ENCODE peak calls at places on chromosomes 16 and 17, in nine cellular contexts. One of them, this sample, is unnamed.
A peak's percentile ranks its signal among the peaks of the same experiment; 100 is the strongest.

GRCh38 chr16:51820176-51820575 is 669.1 kb upstream of the SALL1 start:
- DNase-seq in adrenal gland: no peak
- DNase-seq in heart right ventricle: no peak
- DNase-seq in body of pancreas: no peak
- DNase-seq in astrocyte of the cerebellum: no peak
- DNase-seq in fibroblast of mammary gland: no peak
- DNase-seq in bronchial epithelial cell: no peak
- DNase-seq in transverse colon: no peak
- DNase-seq in MM.1S: no peak
- DNase-seq in this sample: no peak

GRCh38 chr16:73202176-73202729 is 154.3 kb upstream of the ZFHX3 start:
- DNase-seq in body of pancreas: peak; percentile 46
- DNase-seq in transverse colon: peak; percentile 79
- DNase-seq in adrenal gland: no peak
- DNase-seq in fibroblast of mammary gland: peak; percentile 97
- DNase-seq in bronchial epithelial cell: no peak
- DNase-seq in MM.1S: no peak
- DNase-seq in astrocyte of the cerebellum: peak; percentile 92
- DNase-seq in heart right ventricle: no peak
- DNase-seq in this sample: peak; percentile 94

GRCh38 chr16:56747486-56748045 is 17.6 kb downstream of the NUP93 start:
- DNase-seq in bronchial epithelial cell: no peak
- DNase-seq in body of pancreas: no peak
- DNase-seq in transverse colon: no peak
- DNase-seq in heart right ventricle: no peak
- DNase-seq in adrenal gland: no peak
- DNase-seq in MM.1S: no peak
- DNase-seq in astrocyte of the cerebellum: peak; percentile 81
- DNase-seq in fibroblast of mammary gland: no peak
- DNase-seq in this sample: peak; percentile 47

GRCh38 chr16:17204248-17205043 is 266.3 kb downstream of the XYLT1 start:
- DNase-seq in astrocyte of the cerebellum: no peak
- DNase-seq in fibroblast of mammary gland: no peak
- DNase-seq in body of pancreas: no peak
- DNase-seq in heart right ventricle: no peak
- DNase-seq in bronchial epithelial cell: no peak
- DNase-seq in transverse colon: no peak
- DNase-seq in adrenal gland: no peak
- DNase-seq in MM.1S: no peak
- DNase-seq in this sample: no peak

GRCh38 chr17:59418732-59419166 is 87.3 kb downstream of the YPEL2 start:
- DNase-seq in astrocyte of the cerebellum: no peak
- DNase-seq in heart right ventricle: no peak
- DNase-seq in bronchial epithelial cell: no peak
- DNase-seq in MM.1S: no peak
- DNase-seq in fibroblast of mammary gland: no peak
- DNase-seq in adrenal gland: no peak
- DNase-seq in body of pancreas: no peak
- DNase-seq in transverse colon: no peak
- DNase-seq in this sample: no peak

GRCh38 chr17:77186141-77186604 is 45.4 kb downstream of the SEC14L1 start:
- DNase-seq in transverse colon: no peak
- DNase-seq in adrenal gland: peak; percentile 78
- DNase-seq in heart right ventricle: peak; percentile 18
- DNase-seq in fibroblast of mammary gland: no peak
- DNase-seq in bronchial epithelial cell: no peak
- DNase-seq in MM.1S: no peak
- DNase-seq in astrocyte of the cerebellum: no peak
- DNase-seq in body of pancreas: no peak
- DNase-seq in this sample: no peak

GRCh38 chr16:24428751-24429150 is 110.6 kb upstream of the RBBP6 start:
- DNase-seq in adrenal gland: no peak
- DNase-seq in bronchial epithelial cell: no peak
- DNase-seq in astrocyte of the cerebellum: no peak
- DNase-seq in body of pancreas: no peak
- DNase-seq in transverse colon: peak; percentile 35
- DNase-seq in heart right ventricle: no peak
- DNase-seq in fibroblast of mammary gland: no peak
- DNase-seq in MM.1S: no peak
- DNase-seq in this sample: no peak

GRCh38 chr17:5220074-5220473 is 14.6 kb downstream of the SCIMP start:
- DNase-seq in bronchial epithelial cell: no peak
- DNase-seq in adrenal gland: peak; percentile 56
- DNase-seq in heart right ventricle: no peak
- DNase-seq in transverse colon: no peak
- DNase-seq in fibroblast of mammary gland: no peak
- DNase-seq in astrocyte of the cerebellum: no peak
- DNase-seq in MM.1S: no peak
- DNase-seq in body of pancreas: no peak
- DNase-seq in this sample: no peak

GRCh38 chr16:48041861-48042435 is 113.8 kb downstream of the ABCC12 start:
- DNase-seq in MM.1S: no peak
- DNase-seq in heart right ventricle: no peak
- DNase-seq in transverse colon: no peak
- DNase-seq in fibroblast of mammary gland: no peak
- DNase-seq in adrenal gland: no peak
- DNase-seq in astrocyte of the cerebellum: no peak
- DNase-seq in body of pancreas: no peak
- DNase-seq in bronchial epithelial cell: no peak
- DNase-seq in this sample: no peak

GRCh38 chr17:49600949-49601348 is 25.3 kb downstream of the NXPH3 start:
- DNase-seq in fibroblast of mammary gland: no peak
- DNase-seq in MM.1S: no peak
- DNase-seq in transverse colon: no peak
- DNase-seq in heart right ventricle: no peak
- DNase-seq in adrenal gland: no peak
- DNase-seq in astrocyte of the cerebellum: no peak
- DNase-seq in bronchial epithelial cell: peak; percentile 13
- DNase-seq in body of pancreas: no peak
- DNase-seq in this sample: no peak

GRCh38 chr16:2598723-2599122 is 60.9 kb downstream of the PDPK1 start:
- DNase-seq in fibroblast of mammary gland: no peak
- DNase-seq in adrenal gland: no peak
- DNase-seq in transverse colon: no peak
- DNase-seq in astrocyte of the cerebellum: no peak
- DNase-seq in body of pancreas: no peak
- DNase-seq in MM.1S: no peak
- DNase-seq in bronchial epithelial cell: no peak
- DNase-seq in heart right ventricle: no peak
- DNase-seq in this sample: no peak

GRCh38 chr16:2595376-2596200 is 57.8 kb downstream of the PDPK1 start:
- DNase-seq in heart right ventricle: no peak
- DNase-seq in astrocyte of the cerebellum: no peak
- DNase-seq in MM.1S: no peak
- DNase-seq in fibroblast of mammary gland: peak; percentile 65
- DNase-seq in transverse colon: no peak
- DNase-seq in body of pancreas: no peak
- DNase-seq in bronchial epithelial cell: no peak
- DNase-seq in adrenal gland: no peak
- DNase-seq in this sample: peak; percentile 5

GRCh38 chr16:2596747-2597559 is 59.1 kb downstream of the PDPK1 start:
- DNase-seq in astrocyte of the cerebellum: no peak
- DNase-seq in heart right ventricle: no peak
- DNase-seq in body of pancreas: no peak
- DNase-seq in adrenal gland: no peak
- DNase-seq in bronchial epithelial cell: no peak
- DNase-seq in transverse colon: no peak
- DNase-seq in MM.1S: no peak
- DNase-seq in fibroblast of mammary gland: no peak
- DNase-seq in this sample: no peak

GRCh38 chr16:2598133-2598641 is 60.4 kb downstream of the PDPK1 start:
- DNase-seq in transverse colon: no peak
- DNase-seq in astrocyte of the cerebellum: no peak
- DNase-seq in MM.1S: no peak
- DNase-seq in body of pancreas: no peak
- DNase-seq in fibroblast of mammary gland: no peak
- DNase-seq in bronchial epithelial cell: no peak
- DNase-seq in adrenal gland: no peak
- DNase-seq in heart right ventricle: no peak
- DNase-seq in this sample: no peak

GRCh38 chr16:2597560-2597902 is 59.7 kb downstream of the PDPK1 start:
- DNase-seq in bronchial epithelial cell: no peak
- DNase-seq in fibroblast of mammary gland: no peak
- DNase-seq in MM.1S: no peak
- DNase-seq in astrocyte of the cerebellum: no peak
- DNase-seq in heart right ventricle: no peak
- DNase-seq in transverse colon: no peak
- DNase-seq in adrenal gland: no peak
- DNase-seq in body of pancreas: no peak
- DNase-seq in this sample: no peak
- TF ChIP-seq CTCF in bronchial epithelial cell: no peak
- TF ChIP-seq CTCF in fibroblast of mammary gland: no peak
- TF ChIP-seq CTCF in MM.1S: no peak
- TF ChIP-seq CTCF in astrocyte of the cerebellum: no peak
- TF ChIP-seq CTCF in heart right ventricle: no peak
- TF ChIP-seq CTCF in transverse colon: no peak
- TF ChIP-seq CTCF in adrenal gland: no peak
- TF ChIP-seq CTCF in body of pancreas: no peak
- TF ChIP-seq CTCF in this sample: no peak

GRCh38 chr17:42276359-42276608 is at the start of gene STAT5B:
- DNase-seq in astrocyte of the cerebellum: no peak
- DNase-seq in adrenal gland: peak; percentile 67
- DNase-seq in bronchial epithelial cell: peak; percentile 13
- DNase-seq in heart right ventricle: peak; percentile 67
- DNase-seq in MM.1S: peak; percentile 74
- DNase-seq in transverse colon: peak; percentile 80
- DNase-seq in body of pancreas: peak; percentile 73
- DNase-seq in fibroblast of mammary gland: peak; percentile 50
- DNase-seq in this sample: peak; percentile 56
- H3K4me3 ChIP-seq in astrocyte of the cerebellum: peak within 1 kb of the TSS; percentile 66
- H3K4me3 ChIP-seq in adrenal gland: peak within 1 kb of the TSS; percentile 66
- H3K4me3 ChIP-seq in bronchial epithelial cell: peak within 1 kb of the TSS; percentile 64
- H3K4me3 ChIP-seq in heart right ventricle: peak within 1 kb of the TSS; percentile 98
- H3K4me3 ChIP-seq in MM.1S: peak within 1 kb of the TSS; percentile 87
- H3K4me3 ChIP-seq in transverse colon: peak within 1 kb of the TSS; percentile 87
- H3K4me3 ChIP-seq in body of pancreas: peak within 1 kb of the TSS; percentile 69
- H3K4me3 ChIP-seq in fibroblast of mammary gland: peak within 1 kb of the TSS; percentile 69
- H3K4me3 ChIP-seq in this sample: peak within 1 kb of the TSS; percentile 80

GRCh38 chr17:47820023-47820789 is 1.4 kb downstream of the OSBPL7 start:
- DNase-seq in adrenal gland: no peak
- DNase-seq in body of pancreas: no peak
- DNase-seq in fibroblast of mammary gland: no peak
- DNase-seq in bronchial epithelial cell: no peak
- DNase-seq in heart right ventricle: no peak
- DNase-seq in astrocyte of the cerebellum: no peak
- DNase-seq in MM.1S: no peak
- DNase-seq in transverse colon: peak; percentile 85
- DNase-seq in this sample: no peak

GRCh38 chr17:47823519-47823918 is 1.9 kb upstream of the OSBPL7 start:
- DNase-seq in bronchial epithelial cell: no peak
- DNase-seq in astrocyte of the cerebellum: no peak
- DNase-seq in MM.1S: no peak
- DNase-seq in transverse colon: no peak
- DNase-seq in body of pancreas: no peak
- DNase-seq in heart right ventricle: no peak
- DNase-seq in adrenal gland: no peak
- DNase-seq in fibroblast of mammary gland: no peak
- DNase-seq in this sample: no peak

GRCh38 chr17:47822785-47823184 is 1.2 kb upstream of the OSBPL7 start:
- DNase-seq in heart right ventricle: no peak
- DNase-seq in astrocyte of the cerebellum: no peak
- DNase-seq in MM.1S: no peak
- DNase-seq in body of pancreas: no peak
- DNase-seq in adrenal gland: no peak
- DNase-seq in bronchial epithelial cell: no peak
- DNase-seq in transverse colon: no peak
- DNase-seq in fibroblast of mammary gland: no peak
- DNase-seq in this sample: no peak

GRCh38 chr17:47821031-47821423 is 567 bp downstream of the OSBPL7 start:
- DNase-seq in adrenal gland: no peak
- DNase-seq in transverse colon: no peak
- DNase-seq in bronchial epithelial cell: no peak
- DNase-seq in heart right ventricle: no peak
- DNase-seq in MM.1S: no peak
- DNase-seq in fibroblast of mammary gland: no peak
- DNase-seq in body of pancreas: no peak
- DNase-seq in astrocyte of the cerebellum: no peak
- DNase-seq in this sample: no peak

DNA sequence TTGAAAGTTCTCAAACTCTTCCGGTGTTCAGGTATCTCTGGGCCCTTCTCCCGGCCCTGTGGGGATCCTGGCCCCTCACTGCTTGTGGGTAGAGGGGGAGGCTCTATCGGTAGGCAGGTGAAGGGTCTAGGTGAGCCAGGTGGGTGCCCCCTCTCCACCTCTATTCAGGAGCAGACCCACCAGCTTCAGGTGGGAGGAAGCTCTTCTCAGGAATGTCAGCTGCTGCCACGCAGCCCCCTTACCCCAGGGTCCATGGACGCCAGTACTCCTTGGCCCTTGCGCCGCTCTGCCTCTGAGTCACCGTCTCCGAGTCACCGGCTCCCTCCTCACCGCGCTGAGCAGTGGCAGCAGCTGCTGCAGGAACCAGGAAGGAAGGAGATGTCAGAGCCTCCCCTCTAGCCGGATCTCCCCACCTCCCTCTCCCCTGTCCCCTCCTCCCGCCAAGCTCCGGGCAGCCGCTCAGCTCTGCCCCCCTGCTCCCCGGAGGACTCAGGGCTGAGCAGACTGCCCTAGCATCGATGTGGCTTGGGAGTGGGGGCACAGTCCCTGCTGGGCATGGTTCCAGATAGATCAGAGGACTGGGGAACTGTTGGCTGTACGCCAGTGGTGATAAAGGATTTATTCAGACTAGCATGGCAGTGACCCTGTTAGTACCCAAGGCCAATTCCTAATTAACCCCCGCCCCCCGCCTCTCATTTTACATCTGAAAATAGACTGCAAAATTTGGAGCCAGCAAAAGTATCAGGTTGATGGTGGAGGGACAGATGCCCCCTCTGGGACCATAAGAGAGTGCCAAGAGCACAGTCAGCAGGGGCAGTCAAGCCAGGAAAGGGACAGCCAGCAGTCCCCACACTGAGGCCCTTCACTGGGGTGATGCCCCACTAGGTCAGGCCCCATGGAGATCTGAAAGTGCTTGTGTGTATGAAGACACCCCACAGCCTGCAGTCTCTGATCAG is at the start of gene OSBPL7:
- DNase-seq in transverse colon: peak; percentile 84
- DNase-seq in bronchial epithelial cell: peak; percentile 81
- DNase-seq in heart right ventricle: peak; percentile 82
- DNase-seq in fibroblast of mammary gland: peak; percentile 78
- DNase-seq in MM.1S: peak; percentile 76
- DNase-seq in body of pancreas: peak; percentile 81
- DNase-seq in adrenal gland: peak; percentile 86
- DNase-seq in astrocyte of the cerebellum: peak; percentile 43
- DNase-seq in this sample: peak; percentile 80
- TF ChIP-seq CTCF in transverse colon: no peak
- TF ChIP-seq CTCF in bronchial epithelial cell: no peak
- TF ChIP-seq CTCF in heart right ventricle: peak; percentile 56
- TF ChIP-seq CTCF in fibroblast of mammary gland: no peak
- TF ChIP-seq CTCF in MM.1S: peak; percentile 59
- TF ChIP-seq CTCF in body of pancreas: no peak
- TF ChIP-seq CTCF in adrenal gland: no peak
- TF ChIP-seq CTCF in astrocyte of the cerebellum: peak; percentile 20
- TF ChIP-seq CTCF in this sample: peak; percentile 22

DNA sequence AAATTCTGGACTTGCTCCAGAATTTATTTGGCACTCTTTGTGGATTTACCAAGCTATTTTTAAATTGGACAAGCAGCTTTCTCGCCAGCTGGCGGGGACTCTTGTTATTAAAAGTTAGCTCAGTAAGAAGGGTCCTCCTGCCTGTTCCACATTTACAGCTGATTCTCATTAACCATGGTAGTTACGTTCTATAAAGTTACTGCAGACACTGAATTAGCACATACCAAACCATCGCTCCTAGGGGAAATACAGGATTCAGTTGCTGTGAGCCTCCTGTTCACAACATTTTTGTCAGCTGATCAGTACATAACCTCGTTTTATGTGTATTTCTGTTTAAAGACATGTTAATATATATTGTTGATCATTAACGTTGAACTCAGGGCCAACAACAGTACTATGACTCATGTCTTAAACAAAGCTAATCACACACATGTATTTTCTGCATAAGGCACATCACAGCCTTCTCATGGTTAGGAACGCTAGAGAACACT is 4.2 kb downstream of the LDAF1 start:
- DNase-seq in MM.1S: no peak
- DNase-seq in astrocyte of the cerebellum: peak; percentile 40
- DNase-seq in adrenal gland: peak; percentile 30
- DNase-seq in fibroblast of mammary gland: peak; percentile 49
- DNase-seq in body of pancreas: peak; percentile 18
- DNase-seq in bronchial epithelial cell: no peak
- DNase-seq in transverse colon: no peak
- DNase-seq in heart right ventricle: peak; percentile 75
- DNase-seq in this sample: no peak
- H3K4me3 ChIP-seq in MM.1S: no peak overlapping the region
- H3K4me3 ChIP-seq in astrocyte of the cerebellum: no peak overlapping the region
- H3K4me3 ChIP-seq in adrenal gland: no peak overlapping the region
- H3K4me3 ChIP-seq in fibroblast of mammary gland: no peak overlapping the region
- H3K4me3 ChIP-seq in body of pancreas: no peak overlapping the region
- H3K4me3 ChIP-seq in bronchial epithelial cell: no peak overlapping the region
- H3K4me3 ChIP-seq in transverse colon: no peak overlapping the region
- H3K4me3 ChIP-seq in heart right ventricle: peak overlapping the region; percentile 15
- H3K4me3 ChIP-seq in this sample: no peak overlapping the region

This sample was measured in choroid plexus epithelial cell.